ENCODE peak calls at places on chromosome 15, in five cellular contexts. One of them, this sample, is unnamed.

GRCh38 chr15:31236184-31237041 is 90.2 kb upstream of the KLF13 start:
- DNase-seq in fibroblast of villous mesenchyme: peak
- DNase-seq in neural progenitor cell: no peak
- DNase-seq in choroid plexus epithelial cell: peak
- DNase-seq in cardiac muscle cell: peak
- DNase-seq in this sample: peak

GRCh38 chr15:33621156-33621555 is 310.4 kb downstream of the RYR3 start:
- DNase-seq in fibroblast of villous mesenchyme: no peak
- DNase-seq in neural progenitor cell: no peak
- DNase-seq in choroid plexus epithelial cell: no peak
- DNase-seq in cardiac muscle cell: peak
- DNase-seq in this sample: no peak

GRCh38 chr15:101439285-101439919 is 50.1 kb downstream of the PCSK6 start:
- DNase-seq in fibroblast of villous mesenchyme: peak
- DNase-seq in neural progenitor cell: no peak
- DNase-seq in choroid plexus epithelial cell: peak
- DNase-seq in cardiac muscle cell: peak
- DNase-seq in this sample: no peak

GRCh38 chr15:44781128-44781810 is 44.9 kb downstream of the TRIM69 start:
- DNase-seq in fibroblast of villous mesenchyme: no peak
- DNase-seq in neural progenitor cell: no peak
- DNase-seq in choroid plexus epithelial cell: peak
- DNase-seq in cardiac muscle cell: no peak
- DNase-seq in this sample: no peak

GRCh38 chr15:45653702-45654424 is 19.0 kb downstream of the SQOR start:
- DNase-seq in fibroblast of villous mesenchyme: no peak
- DNase-seq in neural progenitor cell: no peak
- DNase-seq in choroid plexus epithelial cell: no peak
- DNase-seq in cardiac muscle cell: peak
- DNase-seq in this sample: no peak

GRCh38 chr15:31101262-31102048 is at the start of gene TRPM1:
- DNase-seq in fibroblast of villous mesenchyme: no peak
- DNase-seq in neural progenitor cell: no peak
- DNase-seq in choroid plexus epithelial cell: no peak
- DNase-seq in cardiac muscle cell: no peak
- DNase-seq in this sample: no peak

GRCh38 chr15:99343836-99344551 is 92.7 kb downstream of the LRRC28 start:
- DNase-seq in fibroblast of villous mesenchyme: no peak
- DNase-seq in neural progenitor cell: peak
- DNase-seq in choroid plexus epithelial cell: no peak
- DNase-seq in cardiac muscle cell: peak
- DNase-seq in this sample: no peak

GRCh38 chr15:74383695-74384565 is 16.5 kb upstream of the CYP11A1 start:
- DNase-seq in fibroblast of villous mesenchyme: no peak
- DNase-seq in neural progenitor cell: no peak
- DNase-seq in choroid plexus epithelial cell: peak
- DNase-seq in cardiac muscle cell: peak
- DNase-seq in this sample: no peak

GRCh38 chr15:86362556-86362955 is 282.9 kb downstream of the AGBL1 start:
- DNase-seq in fibroblast of villous mesenchyme: no peak
- DNase-seq in neural progenitor cell: no peak
- DNase-seq in choroid plexus epithelial cell: no peak
- DNase-seq in cardiac muscle cell: no peak
- DNase-seq in this sample: no peak

GRCh38 chr15:55110446-55110845 is 86.3 kb downstream of the RSL24D1 start:
- DNase-seq in fibroblast of villous mesenchyme: no peak
- DNase-seq in neural progenitor cell: no peak
- DNase-seq in choroid plexus epithelial cell: no peak
- DNase-seq in cardiac muscle cell: no peak
- DNase-seq in this sample: no peak

GRCh38 chr15:25830844-25831443 is 32.2 kb downstream of the ATP10A start:
- DNase-seq in fibroblast of villous mesenchyme: peak
- DNase-seq in neural progenitor cell: no peak
- DNase-seq in choroid plexus epithelial cell: peak
- DNase-seq in cardiac muscle cell: peak
- DNase-seq in this sample: no peak
- TF ChIP-seq CTCF in fibroblast of villous mesenchyme: no peak
- TF ChIP-seq CTCF in neural progenitor cell: no peak
- TF ChIP-seq CTCF in choroid plexus epithelial cell: no peak
- TF ChIP-seq CTCF in cardiac muscle cell: no peak
- TF ChIP-seq CTCF in this sample: no peak

GRCh38 chr15:47184405-47185221 is 532.7 kb upstream of the SEMA6D start:
- DNase-seq in fibroblast of villous mesenchyme: no peak
- DNase-seq in neural progenitor cell: peak
- DNase-seq in choroid plexus epithelial cell: peak
- DNase-seq in cardiac muscle cell: peak
- DNase-seq in this sample: no peak
- H3K4me3 ChIP-seq in fibroblast of villous mesenchyme: peak
- H3K4me3 ChIP-seq in neural progenitor cell: peak
- H3K4me3 ChIP-seq in choroid plexus epithelial cell: peak
- H3K4me3 ChIP-seq in cardiac muscle cell: peak
- H3K4me3 ChIP-seq in this sample: peak

DNA sequence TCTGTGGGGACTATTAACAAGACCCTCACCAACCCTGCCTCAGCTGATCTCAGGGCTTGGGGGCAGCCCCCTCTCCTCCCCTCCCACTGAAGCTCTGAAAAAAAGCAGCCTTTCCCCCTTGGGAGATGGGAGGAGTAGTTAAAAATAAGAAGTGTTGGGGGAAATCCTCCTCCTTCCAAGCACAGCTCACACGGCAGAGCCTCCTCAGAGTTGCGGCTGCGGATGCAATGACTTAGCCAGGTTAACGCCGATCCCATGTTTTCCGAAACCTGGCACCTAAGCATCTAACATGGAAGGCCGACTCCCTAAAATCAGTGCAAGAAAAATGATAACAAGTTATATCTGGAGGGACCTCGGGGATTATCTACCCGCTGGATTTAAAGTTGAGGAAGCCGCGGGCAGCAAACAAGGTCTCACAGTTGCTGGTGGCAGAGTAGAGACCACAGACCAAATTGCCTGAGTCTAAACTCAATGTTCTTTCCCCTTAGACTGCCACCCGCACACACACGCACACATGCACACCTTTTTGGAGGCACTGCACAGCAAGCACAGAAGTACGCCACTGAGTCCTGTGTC is 1.1 kb upstream of the TPM1 start:
- DNase-seq in fibroblast of villous mesenchyme: no peak
- DNase-seq in neural progenitor cell: peak
- DNase-seq in choroid plexus epithelial cell: no peak
- DNase-seq in cardiac muscle cell: no peak
- DNase-seq in this sample: no peak
- TF ChIP-seq CTCF in fibroblast of villous mesenchyme: no peak
- TF ChIP-seq CTCF in neural progenitor cell: no peak
- TF ChIP-seq CTCF in choroid plexus epithelial cell: no peak
- TF ChIP-seq CTCF in cardiac muscle cell: no peak
- TF ChIP-seq CTCF in this sample: no peak

DNA sequence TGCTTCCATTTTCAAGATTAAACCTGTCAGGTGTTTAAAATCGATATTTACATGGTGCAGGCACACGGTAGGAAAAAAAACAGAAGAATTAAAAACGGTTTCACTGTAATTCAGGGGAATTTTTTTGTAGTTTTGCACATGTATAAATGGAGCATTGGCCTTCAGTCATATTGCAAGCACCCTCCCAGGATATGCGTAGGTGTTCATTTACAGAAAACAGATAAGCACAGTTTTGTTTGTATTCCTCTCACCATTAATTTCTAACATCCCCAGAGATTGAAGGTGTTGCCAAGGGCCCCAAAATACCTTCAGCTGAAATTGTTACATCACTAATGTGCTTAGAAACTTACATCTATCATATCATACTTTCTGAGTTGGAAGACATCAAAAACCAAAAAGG is 427.1 kb upstream of the NR2F2 start:
- DNase-seq in fibroblast of villous mesenchyme: no peak
- DNase-seq in neural progenitor cell: no peak
- DNase-seq in choroid plexus epithelial cell: no peak
- DNase-seq in cardiac muscle cell: no peak
- DNase-seq in this sample: no peak
- H3K4me3 ChIP-seq in fibroblast of villous mesenchyme: no peak
- H3K4me3 ChIP-seq in neural progenitor cell: no peak
- H3K4me3 ChIP-seq in choroid plexus epithelial cell: no peak
- H3K4me3 ChIP-seq in cardiac muscle cell: no peak
- H3K4me3 ChIP-seq in this sample: no peak

GRCh38 chr15:89157061-89157460 is 64.3 kb downstream of the RLBP1 start:
- DNase-seq in fibroblast of villous mesenchyme: no peak
- DNase-seq in neural progenitor cell: no peak
- DNase-seq in choroid plexus epithelial cell: no peak
- DNase-seq in cardiac muscle cell: no peak
- DNase-seq in this sample: no peak
- TF ChIP-seq CTCF in fibroblast of villous mesenchyme: no peak
- TF ChIP-seq CTCF in neural progenitor cell: no peak
- TF ChIP-seq CTCF in choroid plexus epithelial cell: no peak
- TF ChIP-seq CTCF in cardiac muscle cell: no peak
- TF ChIP-seq CTCF in this sample: no peak

GRCh38 chr15:63379492-63380150 is 2.0 kb downstream of the CA12 start:
- DNase-seq in fibroblast of villous mesenchyme: no peak
- DNase-seq in neural progenitor cell: no peak
- DNase-seq in choroid plexus epithelial cell: no peak
- DNase-seq in cardiac muscle cell: no peak
- DNase-seq in this sample: no peak

GRCh38 chr15:63381301-63382192 is at the start of gene CA12:
- DNase-seq in fibroblast of villous mesenchyme: no peak
- DNase-seq in neural progenitor cell: peak
- DNase-seq in choroid plexus epithelial cell: peak
- DNase-seq in cardiac muscle cell: peak
- DNase-seq in this sample: peak

GRCh38 chr15:63378946-63379345 is 2.7 kb downstream of the CA12 start:
- DNase-seq in fibroblast of villous mesenchyme: no peak
- DNase-seq in neural progenitor cell: no peak
- DNase-seq in choroid plexus epithelial cell: no peak
- DNase-seq in cardiac muscle cell: no peak
- DNase-seq in this sample: no peak

GRCh38 chr15:63380151-63380827 is 1.4 kb downstream of the CA12 start:
- DNase-seq in fibroblast of villous mesenchyme: no peak
- DNase-seq in neural progenitor cell: no peak
- DNase-seq in choroid plexus epithelial cell: no peak
- DNase-seq in cardiac muscle cell: no peak
- DNase-seq in this sample: no peak

GRCh38 chr15:63380828-63381282 is 791 bp downstream of the CA12 start:
- DNase-seq in fibroblast of villous mesenchyme: no peak
- DNase-seq in neural progenitor cell: no peak
- DNase-seq in choroid plexus epithelial cell: no peak
- DNase-seq in cardiac muscle cell: no peak
- DNase-seq in this sample: no peak
- H3K4me3 ChIP-seq in fibroblast of villous mesenchyme: peak
- H3K4me3 ChIP-seq in neural progenitor cell: peak
- H3K4me3 ChIP-seq in choroid plexus epithelial cell: peak
- H3K4me3 ChIP-seq in cardiac muscle cell: no peak
- H3K4me3 ChIP-seq in this sample: peak

GRCh38 chr15:72784233-72784876 is 797 bp upstream of the ADPGK start:
- DNase-seq in fibroblast of villous mesenchyme: peak
- DNase-seq in neural progenitor cell: peak
- DNase-seq in choroid plexus epithelial cell: peak
- DNase-seq in cardiac muscle cell: peak
- DNase-seq in this sample: no peak
- TF ChIP-seq CTCF in fibroblast of villous mesenchyme: peak
- TF ChIP-seq CTCF in neural progenitor cell: peak
- TF ChIP-seq CTCF in choroid plexus epithelial cell: peak
- TF ChIP-seq CTCF in cardiac muscle cell: peak
- TF ChIP-seq CTCF in this sample: no peak

GRCh38 chr15:92395176-92395521 is 1.5 kb downstream of the ST8SIA2 start:
- DNase-seq in fibroblast of villous mesenchyme: no peak
- DNase-seq in neural progenitor cell: peak
- DNase-seq in choroid plexus epithelial cell: no peak
- DNase-seq in cardiac muscle cell: no peak
- DNase-seq in this sample: no peak

GRCh38 chr15:92394327-92395175 is 870 bp downstream of the ST8SIA2 start:
- DNase-seq in fibroblast of villous mesenchyme: no peak
- DNase-seq in neural progenitor cell: peak
- DNase-seq in choroid plexus epithelial cell: no peak
- DNase-seq in cardiac muscle cell: no peak
- DNase-seq in this sample: no peak

GRCh38 chr15:92393994-92394326 is 279 bp downstream of the ST8SIA2 start:
- DNase-seq in fibroblast of villous mesenchyme: no peak
- DNase-seq in neural progenitor cell: no peak
- DNase-seq in choroid plexus epithelial cell: no peak
- DNase-seq in cardiac muscle cell: peak
- DNase-seq in this sample: no peak

GRCh38 chr15:92393287-92393993 is at the start of gene ST8SIA2:
- DNase-seq in fibroblast of villous mesenchyme: no peak
- DNase-seq in neural progenitor cell: peak
- DNase-seq in choroid plexus epithelial cell: no peak
- DNase-seq in cardiac muscle cell: peak
- DNase-seq in this sample: no peak

DNA sequence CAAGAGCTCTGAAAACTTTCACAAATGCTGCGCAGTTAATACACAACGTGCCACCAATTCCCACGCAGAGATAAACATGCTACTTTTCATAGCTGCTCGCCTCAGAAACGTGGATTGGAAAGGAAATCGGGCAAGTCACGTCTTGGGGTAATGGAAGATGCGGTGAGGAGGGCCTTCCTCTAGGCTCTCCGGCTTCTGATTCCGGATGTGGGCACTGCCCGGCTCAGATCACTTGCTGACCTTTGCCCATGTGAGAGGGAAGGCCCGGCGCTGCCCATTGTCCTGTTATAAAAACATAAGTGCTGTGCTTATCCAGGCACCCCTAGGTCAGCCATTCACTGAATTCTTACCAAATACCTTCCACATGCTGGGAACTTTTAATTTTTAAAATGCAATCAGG is 1.9 kb downstream of the ST8SIA2 start:
- DNase-seq in fibroblast of villous mesenchyme: no peak
- DNase-seq in neural progenitor cell: no peak
- DNase-seq in choroid plexus epithelial cell: no peak
- DNase-seq in cardiac muscle cell: no peak
- DNase-seq in this sample: no peak
- H3K4me3 ChIP-seq in fibroblast of villous mesenchyme: no peak
- H3K4me3 ChIP-seq in neural progenitor cell: peak
- H3K4me3 ChIP-seq in choroid plexus epithelial cell: no peak
- H3K4me3 ChIP-seq in cardiac muscle cell: peak
- H3K4me3 ChIP-seq in this sample: no peak

GRCh38 chr15:26095710-26096330 is 232.7 kb upstream of the ATP10A start:
- DNase-seq in fibroblast of villous mesenchyme: no peak
- DNase-seq in neural progenitor cell: peak
- DNase-seq in choroid plexus epithelial cell: no peak
- DNase-seq in cardiac muscle cell: no peak
- DNase-seq in this sample: no peak
- TF ChIP-seq CTCF in fibroblast of villous mesenchyme: no peak
- TF ChIP-seq CTCF in neural progenitor cell: peak
- TF ChIP-seq CTCF in choroid plexus epithelial cell: no peak
- TF ChIP-seq CTCF in cardiac muscle cell: no peak
- TF ChIP-seq CTCF in this sample: no peak